ENCODE peak calls at places on chromosomes 3 and 15, in six cellular contexts. R is Right ventricle myocardium superior, U is right lobe of liver, A is natural killer cell, K is foreskin keratinocyte, M is psoas muscle. C is an unnamed sample.

GRCh38 chr15:60795889-60796288 is 316.9 kb upstream of the ICE2 start:
- ATAC-seq in R (no peak), U (no peak), A (no peak), K (no peak), M (no peak), C (no peak)

GRCh38 chr3:112503304-112503972 is 4.2 kb upstream of the BTLA start:
- ATAC-seq in R (no peak), U (no peak), A (no peak), K (no peak), M (no peak), C (no peak)

GRCh38 chr15:98786706-98787105 is 138.4 kb downstream of the IGF1R start:
- ATAC-seq in R (peak), U (no peak), A (no peak), K (no peak), M (peak), C (no peak)

GRCh38 chr3:8790529-8790928 is 21.1 kb upstream of the OXTR start:
- ATAC-seq in R (no peak), U (no peak), A (no peak), K (no peak), M (no peak), C (no peak)

GRCh38 chr15:35912196-35912595 is 366.2 kb upstream of the DPH6 start:
- ATAC-seq in R (peak), U (peak), A (no peak), K (no peak), M (peak), C (no peak)

GRCh38 chr15:29196306-29196705 is 73.3 kb downstream of the NSMCE3 start:
- ATAC-seq in R (no peak), U (no peak), A (no peak), K (no peak), M (no peak), C (no peak)

GRCh38 chr3:179510496-179510895 is 52.2 kb upstream of the ACTL6A start:
- ATAC-seq in R (no peak), U (no peak), A (no peak), K (no peak), M (no peak), C (no peak)

GRCh38 chr3:117407317-117407716 is 697.7 kb downstream of the TUSC7 start:
- ATAC-seq in R (no peak), U (no peak), A (no peak), K (peak), M (no peak), C (no peak)

GRCh38 chr3:87250009-87250408 is 22.9 kb downstream of the CHMP2B start:
- ATAC-seq in R (no peak), U (no peak), A (no peak), K (no peak), M (no peak), C (no peak)

GRCh38 chr15:44029940-44030568 is 165.0 kb downstream of the FRMD5 start:
- ATAC-seq in R (peak), U (no peak), A (no peak), K (no peak), M (no peak), C (no peak)

GRCh38 chr3:124997303-124998246 is 58.2 kb downstream of the HEG1 start:
- ATAC-seq in R (no peak), U (no peak), A (no peak), K (no peak), M (no peak), C (no peak)

GRCh38 chr15:77059761-77060345 is 11.1 kb downstream of the TSPAN3 start:
- ATAC-seq in R (no peak), U (no peak), A (no peak), K (no peak), M (peak), C (no peak)

GRCh38 chr15:41690636-41691035 is 30.4 kb downstream of the MGA start:
- ATAC-seq in R (no peak), U (peak), A (no peak), K (no peak), M (no peak), C (no peak)

GRCh38 chr3:59436164-59436958 is 386.5 kb upstream of the CFAP20DC start:
- ATAC-seq in R (no peak), U (no peak), A (no peak), K (no peak), M (no peak), C (no peak)

GRCh38 chr15:56917652-56918045 is 795 bp upstream of the TCF12 start:
- ATAC-seq in R (peak), U (peak), A (no peak), K (no peak), M (peak), C (no peak)

GRCh38 chr3:105327662-105328337 is 38.9 kb upstream of the ALCAM start:
- ATAC-seq in R (no peak), U (no peak), A (no peak), K (peak), M (no peak), C (no peak)

GRCh38 chr3:132261501-132261900 is 55.7 kb upstream of the ACP3 start:
- ATAC-seq in R (no peak), U (no peak), A (no peak), K (no peak), M (no peak), C (no peak)

GRCh38 chr15:74238984-74239645 is 3.0 kb downstream of the CCDC33 start:
- ATAC-seq in R (peak), U (peak), A (no peak), K (no peak), M (no peak), C (no peak)

GRCh38 chr3:10406414-10406813 is 85.5 kb upstream of the SEC13 start:
- ATAC-seq in R (no peak), U (no peak), A (no peak), K (no peak), M (no peak), C (no peak)

GRCh38 chr3:170815340-170815739 is 54.7 kb downstream of the RPL22L1 start:
- ATAC-seq in R (no peak), U (peak), A (no peak), K (peak), M (no peak), C (peak)

GRCh38 chr3:146834917-146835316 is 229.8 kb upstream of the PLSCR5 start:
- ATAC-seq in R (no peak), U (no peak), A (no peak), K (no peak), M (no peak), C (no peak)

GRCh38 chr3:185820973-185821758 is 3.7 kb downstream of the IGF2BP2 start:
- ATAC-seq in R (no peak), U (no peak), A (no peak), K (peak), M (no peak), C (peak)

GRCh38 chr15:77145370-77145769 is 74.5 kb upstream of the TSPAN3 start:
- ATAC-seq in R (no peak), U (no peak), A (no peak), K (no peak), M (no peak), C (no peak)

GRCh38 chr15:31156226-31156625 is 54.7 kb upstream of the TRPM1 start:
- ATAC-seq in R (no peak), U (no peak), A (no peak), K (no peak), M (no peak), C (no peak)

GRCh38 chr3:76134166-76134565 is 348.8 kb upstream of the ZNF717 start:
- ATAC-seq in R (no peak), U (no peak), A (no peak), K (no peak), M (no peak), C (no peak)

GRCh38 chr3:117997201-117998049 is 1037.2 kb downstream of the IGSF11 start:
- ATAC-seq in R (peak), U (peak), A (no peak), K (peak), M (peak), C (peak)

GRCh38 chr3:132405609-132406299 is 11.5 kb upstream of the DNAJC13 start:
- ATAC-seq in R (no peak), U (no peak), A (no peak), K (no peak), M (no peak), C (no peak)

GRCh38 chr3:122982202-122983185 is 45.1 kb downstream of the SEMA5B start:
- ATAC-seq in R (peak), U (peak), A (no peak), K (no peak), M (peak), C (no peak)

GRCh38 chr3:48000212-48000611 is 16.0 kb downstream of the MAP4 start:
- ATAC-seq in R (no peak), U (no peak), A (no peak), K (no peak), M (no peak), C (no peak)

GRCh38 chr3:188432826-188433525 is 279.0 kb downstream of the LPP start:
- ATAC-seq in R (peak), U (peak), A (no peak), K (no peak), M (peak), C (no peak)

GRCh38 chr3:178805746-178806145 is 265.9 kb downstream of the ZMAT3 start:
- ATAC-seq in R (no peak), U (no peak), A (no peak), K (no peak), M (no peak), C (no peak)

GRCh38 chr3:107487490-107487889 is 35.3 kb upstream of the BBX start:
- ATAC-seq in R (no peak), U (no peak), A (no peak), K (no peak), M (no peak), C (no peak)

GRCh38 chr3:17398959-17399551 is 343.4 kb downstream of the TBC1D5 start:
- ATAC-seq in R (no peak), U (no peak), A (no peak), K (no peak), M (no peak), C (no peak)

GRCh38 chr15:31805090-31805662 is 225.1 kb upstream of the CHRNA7 start:
- ATAC-seq in R (peak), U (no peak), A (no peak), K (no peak), M (no peak), C (no peak)

GRCh38 chr3:187040637-187041361 is 98.5 kb downstream of the RPL39L start:
- ATAC-seq in R (no peak), U (peak), A (no peak), K (peak), M (no peak), C (no peak)

GRCh38 chr3:171986208-171986607 is 53.2 kb upstream of the FNDC3B start:
- ATAC-seq in R (peak), U (peak), A (peak), K (no peak), M (no peak), C (no peak)

GRCh38 chr3:21747376-21747775 is 3.6 kb downstream of the ZNF385D start:
- ATAC-seq in R (no peak), U (no peak), A (no peak), K (peak), M (no peak), C (no peak)

C was measured in esophagus mucosa.